ENCODE peak calls at places on chromosomes 11 and 22, in four cellular contexts. X, N, V and O are unnamed samples.

GRCh38 chr11:911890-912219 is 1.2 kb upstream of the CHID1 start:
- DNase-seq in X (no peak), N (no peak), V (no peak), O (peak; percentile 31)

GRCh38 chr22:29306175-29306829 is at the start of gene GAS2L1:
- DNase-seq in X (peak; percentile 94), N (no peak), V (peak; percentile 90), O (peak; percentile 87)

GRCh38 chr22:17540481-17540880 is 22.8 kb upstream of the SLC25A18 start:
- DNase-seq in X (no peak), N (no peak), V (no peak), O (no peak)

GRCh38 chr11:62543680-62544444 is 2.7 kb downstream of the AHNAK start:
- DNase-seq in X (peak; percentile 57), N (no peak), V (no peak), O (no peak)

GRCh38 chr11:112087212-112087611 is 539 bp downstream of the SDHD start:
- DNase-seq in X (peak; percentile 42), N (no peak), V (no peak), O (no peak)

GRCh38 chr11:119453881-119454280 is 30.9 kb upstream of the THY1 start:
- DNase-seq in X (no peak), N (no peak), V (no peak), O (no peak)

GRCh38 chr11:134363592-134363991 is 31.8 kb downstream of the GLB1L2 start:
- DNase-seq in X (no peak), N (no peak), V (no peak), O (no peak)

GRCh38 chr11:83599066-83599465 is 312.9 kb upstream of the CCDC90B start:
- DNase-seq in X (no peak), N (no peak), V (no peak), O (no peak)

GRCh38 chr22:29154364-29155048 is 51.2 kb upstream of the EMID1 start:
- DNase-seq in X (peak; percentile 75), N (peak; percentile 5), V (peak; percentile 83), O (peak; percentile 83)

GRCh38 chr22:37080838-37081237 is 28.7 kb downstream of the TMPRSS6 start:
- DNase-seq in X (no peak), N (no peak), V (no peak), O (peak; percentile 37)

GRCh38 chr11:73597340-73597955 is 464 bp downstream of the FAM168A start:
- DNase-seq in X (peak; percentile 23), N (no peak), V (no peak), O (no peak)

GRCh38 chr11:133950874-133951483 is 5.8 kb downstream of the IGSF9B start:
- DNase-seq in X (no peak), N (no peak), V (peak; percentile 65), O (no peak)

GRCh38 chr11:44766112-44766971 is 39.6 kb downstream of the TSPAN18 start:
- DNase-seq in X (peak; percentile 70), N (no peak), V (peak; percentile 72), O (no peak)

GRCh38 chr22:47634342-47634741 is 871.9 kb downstream of the TBC1D22A start:
- DNase-seq in X (no peak), N (no peak), V (no peak), O (no peak)

GRCh38 chr11:68841718-68842426 is at the start of gene CPT1A:
- DNase-seq in X (peak; percentile 92), N (no peak), V (peak; percentile 85), O (peak; percentile 97)

GRCh38 chr11:33936745-33937612 is 45.1 kb upstream of the LMO2 start:
- DNase-seq in X (peak; percentile 90), N (no peak), V (peak; percentile 53), O (peak; percentile 46)

GRCh38 chr11:103959279-103959930 is 77.0 kb upstream of the DDI1 start:
- DNase-seq in X (peak; percentile 51), N (no peak), V (no peak), O (no peak)

GRCh38 chr11:34179026-34179675 is 73.7 kb downstream of the NAT10 start:
- DNase-seq in X (no peak), N (no peak), V (no peak), O (no peak)

GRCh38 chr22:49368976-49369725 is 458.5 kb downstream of the BRD1 start:
- DNase-seq in X (no peak), N (no peak), V (no peak), O (peak; percentile 34)

GRCh38 chr22:40200795-40201194 is 23.1 kb downstream of the TNRC6B start:
- DNase-seq in X (no peak), N (no peak), V (no peak), O (no peak)

GRCh38 chr22:40203568-40203967 is 25.8 kb downstream of the TNRC6B start:
- DNase-seq in X (peak; percentile 52), N (no peak), V (no peak), O (no peak)

GRCh38 chr22:40206561-40206960 is 28.8 kb downstream of the TNRC6B start:
- DNase-seq in X (no peak), N (no peak), V (no peak), O (no peak)

GRCh38 chr22:40202225-40202944 is 24.7 kb downstream of the TNRC6B start:
- DNase-seq in X (no peak), N (no peak), V (no peak), O (no peak)

DNA sequence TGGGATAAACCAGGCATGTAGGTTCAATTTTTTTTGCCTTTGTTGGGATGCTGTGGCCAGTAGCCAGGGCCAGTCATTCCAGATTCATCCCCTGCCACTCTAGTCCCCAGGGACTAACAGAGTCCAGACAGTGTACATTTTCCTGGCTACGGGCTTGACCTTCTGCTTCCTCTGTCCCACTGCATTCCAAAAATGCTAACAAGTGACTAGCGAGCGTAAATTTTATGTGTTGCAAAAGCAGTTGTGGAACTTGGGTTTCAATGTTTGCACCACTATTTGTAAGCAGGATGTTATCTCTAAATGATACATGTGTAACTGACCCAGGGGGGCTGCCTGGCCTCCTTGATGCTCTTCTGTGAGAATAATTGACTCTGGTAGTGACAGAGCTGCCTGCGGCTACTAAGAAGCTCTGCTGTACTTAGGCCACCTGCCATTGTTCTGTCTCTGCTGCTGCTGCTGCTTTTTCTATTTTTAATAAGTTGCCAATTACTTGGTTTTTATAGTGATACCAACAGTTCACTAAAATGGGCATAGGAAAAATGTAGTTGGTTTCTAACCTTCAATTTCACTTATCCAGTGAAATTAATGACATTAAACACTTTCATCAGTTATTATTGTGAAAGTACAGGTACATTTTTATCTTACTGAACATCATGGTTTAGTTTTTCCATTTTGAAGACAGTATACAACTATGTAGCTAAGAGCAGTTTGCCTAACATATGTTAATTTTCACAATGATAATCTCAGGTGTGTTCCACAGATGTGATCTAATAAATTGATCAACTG is 26.8 kb downstream of the TNRC6B start:
- DNase-seq in X (peak; percentile 90), N (no peak), V (no peak), O (no peak)
- H3K4me1 ChIP-seq in X (peaks cover 32% of the 10 kb centered on the region), N (no peaks in the 10 kb centered on the region), V (peaks cover 57% of the 10 kb centered on the region), O (peaks cover 61% of the 10 kb centered on the region)

DNA sequence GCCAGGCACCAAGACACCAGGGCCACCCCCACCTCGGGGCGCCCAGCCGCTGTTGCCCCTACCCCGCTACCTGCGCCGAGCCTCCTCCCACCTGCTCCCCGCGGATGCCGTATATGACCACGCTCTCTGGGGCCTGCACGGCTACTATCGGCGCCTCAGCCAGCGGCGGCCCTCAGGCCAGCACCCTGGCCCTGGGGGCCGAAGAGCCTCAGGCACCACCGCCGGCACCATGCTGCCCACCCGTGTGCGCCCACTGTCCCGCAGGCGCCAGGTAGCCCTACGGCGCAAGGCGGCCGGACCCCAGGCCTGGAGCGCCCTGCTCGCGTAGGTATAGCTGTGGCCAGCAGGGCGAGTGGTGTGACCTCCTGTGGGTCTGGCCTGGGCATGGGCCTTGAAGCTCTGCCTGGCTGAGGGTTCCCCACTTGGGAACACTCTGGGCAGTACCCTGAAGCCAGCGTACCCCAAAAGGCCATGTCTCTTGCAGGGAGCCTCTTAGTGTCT is 14.8 kb upstream of the MDK start:
- DNase-seq in X (no peak), N (no peak), V (peak; percentile 17), O (no peak)
- H3K4me1 ChIP-seq in X (peaks cover 21% of the 10 kb centered on the region), N (peaks cover 57% of the 10 kb centered on the region), V (peaks cover 45% of the 10 kb centered on the region), O (peaks cover 10% of the 10 kb centered on the region)

GRCh38 chr11:64763804-64764611 is 4.2 kb upstream of the PYGM start:
- DNase-seq in X (no peak), N (no peak), V (no peak), O (no peak)
- H3K4me1 ChIP-seq in X (peaks cover 10% of the 10 kb centered on the region), N (peaks cover 26% of the 10 kb centered on the region), V (peaks cover 57% of the 10 kb centered on the region), O (peaks cover 68% of the 10 kb centered on the region)

DNA sequence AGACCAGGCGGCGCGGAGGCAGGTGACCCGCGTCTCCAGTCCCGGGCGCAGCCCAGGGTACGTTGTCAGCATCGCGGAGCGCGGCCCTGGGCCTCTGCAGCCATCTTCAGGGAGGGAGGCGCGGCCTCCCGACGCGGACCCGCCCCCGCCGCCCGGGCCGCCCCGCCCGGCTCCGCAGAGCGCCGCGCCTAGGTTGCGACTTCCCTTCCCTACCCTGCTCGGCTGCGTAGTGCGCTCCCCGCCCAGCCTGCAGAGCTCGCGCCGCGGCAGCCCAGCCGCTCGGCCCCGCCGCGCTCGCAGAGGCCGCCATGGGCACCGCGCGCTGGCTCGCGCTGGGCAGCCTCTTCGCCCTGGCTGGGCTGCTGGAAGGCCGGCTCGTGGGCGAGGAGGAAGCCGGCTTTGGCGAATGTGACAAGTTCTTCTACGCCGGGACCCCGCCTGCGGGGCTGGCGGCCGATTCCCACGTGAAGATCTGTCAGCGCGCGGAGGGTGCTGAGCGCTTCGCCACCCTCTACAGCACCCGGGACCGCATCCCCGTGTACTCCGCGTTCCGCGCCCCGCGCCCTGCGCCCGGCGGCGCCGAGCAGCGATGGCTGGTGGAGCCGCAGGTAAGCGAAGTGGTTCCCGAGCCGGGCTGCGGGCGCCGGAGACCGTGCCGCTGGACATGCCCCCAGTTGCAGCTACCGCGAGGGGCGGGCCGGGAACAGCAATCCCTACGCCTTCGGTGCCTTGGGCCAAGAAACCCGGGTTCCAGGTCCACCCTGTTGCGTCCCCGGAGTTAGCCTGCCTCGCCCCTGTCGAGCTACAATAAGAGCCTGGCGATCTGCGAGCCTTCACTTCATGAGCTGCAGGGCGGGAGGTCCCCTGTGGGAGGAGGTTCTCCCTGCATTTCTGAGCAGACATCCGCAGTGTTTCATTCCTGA is at the start of gene ENDOD1:
- DNase-seq in X (peak; percentile 96), N (no peak), V (peak; percentile 88), O (peak; percentile 97)
- H3K4me1 ChIP-seq in X (peaks cover 17% of the 10 kb centered on the region), N (peaks cover 22% of the 10 kb centered on the region), V (peaks cover 8% of the 10 kb centered on the region), O (peaks cover 8% of the 10 kb centered on the region)

DNA sequence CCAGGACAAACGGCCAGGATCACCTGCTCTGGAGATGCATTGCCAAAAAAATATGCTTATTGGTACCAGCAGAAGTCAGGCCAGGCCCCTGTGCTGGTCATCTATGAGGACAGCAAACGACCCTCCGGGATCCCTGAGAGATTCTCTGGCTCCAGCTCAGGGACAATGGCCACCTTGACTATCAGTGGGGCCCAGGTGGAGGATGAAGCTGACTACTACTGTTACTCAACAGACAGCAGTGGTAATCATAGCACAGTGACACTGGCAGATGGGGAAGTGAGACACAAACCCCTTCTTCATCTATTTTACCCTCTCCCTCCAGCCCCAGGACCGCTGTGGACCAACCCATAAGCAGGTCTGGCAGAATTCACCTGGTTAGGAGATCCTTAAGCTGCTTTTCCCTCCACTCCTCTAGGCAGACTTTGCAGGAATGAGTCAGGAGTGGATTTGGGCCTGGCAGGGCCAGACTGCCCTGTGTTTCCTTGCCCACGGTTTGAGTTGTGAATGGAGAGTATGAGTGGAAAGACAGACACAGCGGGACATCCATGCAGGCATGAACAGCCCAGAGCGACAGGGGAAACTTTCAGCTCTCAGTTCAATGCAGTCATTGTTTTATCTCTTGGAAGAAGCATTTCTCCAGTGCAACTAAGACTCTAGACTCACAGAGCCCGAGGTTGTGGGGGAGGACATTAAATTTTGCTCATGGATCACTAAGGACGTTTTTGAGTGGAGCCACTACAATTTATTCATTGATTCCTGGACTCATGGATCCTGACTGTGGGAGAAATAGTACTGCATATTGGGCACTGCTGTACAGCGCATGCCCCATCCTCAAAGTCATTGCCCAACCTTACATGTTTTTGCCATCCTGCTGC is 75.3 kb upstream of the IGLL5 start:
- DNase-seq in X (no peak), N (no peak), V (no peak), O (no peak)
- H3K4me1 ChIP-seq in X (no peaks in the 10 kb centered on the region), N (no peaks in the 10 kb centered on the region), V (no peaks in the 10 kb centered on the region), O (peaks cover 8% of the 10 kb centered on the region)